ENCODE peak calls at places on chromosomes 2 and 18, in nine cellular contexts. A is tibial artery; D is activated T-helper 1 cell treated with Interleukin-2 at 50 U/mL for 16 hours; C is effector CD8-positive, alpha-beta T cell; U is Ammon's horn; L is NCI-H460; X is NCI-H345; E is posterior cingulate gyrus; W is endothelial cell. H is an unnamed sample.

GRCh38 chr2:108351889-108352288 is 25.9 kb upstream of the SULT1C4 start:
- DNase-seq in C (no peak), D (no peak), E (no peak), X (no peak), U (no peak), W (no peak), L (no peak), A (no peak), H (no peak)

GRCh38 chr2:147026664-147027278 is 818.1 kb upstream of the ACVR2A start:
- DNase-seq in U (no peak), W (no peak), E (no peak), X (no peak), A (no peak), D (no peak), L (no peak), C (no peak), H (no peak)

GRCh38 chr2:152466925-152467676 is 132.1 kb downstream of the FMNL2 start:
- DNase-seq in D (no peak), X (no peak), L (no peak), W (no peak), U (peak; percentile 70), E (no peak), A (no peak), C (no peak), H (no peak)

GRCh38 chr2:151251012-151251411 is 10.7 kb downstream of the RBM43 start:
- DNase-seq in U (no peak), E (no peak), A (no peak), X (no peak), D (no peak), W (no peak), C (no peak), L (no peak), H (no peak)

GRCh38 chr2:100948965-100949364 is 53.1 kb upstream of the RPL31 start:
- DNase-seq in E (no peak), U (no peak), A (no peak), C (no peak), X (no peak), L (no peak), W (no peak), D (no peak), H (no peak)

GRCh38 chr2:98828369-98828744 is 97.4 kb upstream of the MGAT4A start:
- DNase-seq in D (no peak), E (no peak), C (no peak), A (no peak), L (no peak), U (no peak), W (no peak), X (no peak), H (no peak)

GRCh38 chr2:160043265-160043664 is 19.1 kb downstream of the PLA2R1 start:
- DNase-seq in W (no peak), E (no peak), C (no peak), L (no peak), X (no peak), U (no peak), A (no peak), D (no peak), H (no peak)

GRCh38 chr2:32715391-32715841 is 87.6 kb downstream of the TTC27 start:
- DNase-seq in C (no peak), A (no peak), W (no peak), E (no peak), D (no peak), U (peak; percentile 14), X (no peak), L (no peak), H (no peak)

GRCh38 chr2:217616936-217617335 is 385.9 kb downstream of the TNS1 start:
- DNase-seq in D (no peak), U (no peak), C (no peak), A (no peak), L (no peak), E (no peak), X (no peak), W (no peak), H (no peak)

GRCh38 chr2:106886916-106887758 is 1.2 kb upstream of the ST6GAL2 start:
- DNase-seq in W (peak; percentile 53), C (no peak), A (peak; percentile 78), E (peak; percentile 44), U (peak; percentile 53), X (peak; percentile 82), D (no peak), L (no peak), H (peak; percentile 35)

GRCh38 chr2:28661589-28662001 is 90.0 kb upstream of the PPP1CB start:
- DNase-seq in C (no peak), U (peak; percentile 27), E (no peak), W (no peak), X (no peak), L (no peak), A (peak; percentile 93), D (no peak), H (peak; percentile 13)

GRCh38 chr2:28958689-28959088 is 22.4 kb upstream of the TOGARAM2 start:
- DNase-seq in D (no peak), W (peak; percentile 56), A (no peak), L (peak; percentile 77), C (no peak), X (peak; percentile 89), U (peak; percentile 84), E (peak; percentile 80), H (peak; percentile 78)

GRCh38 chr2:38750793-38751042 is 443 bp downstream of the SRSF7 start:
- DNase-seq in C (peak; percentile 63), X (peak; percentile 69), U (no peak), E (peak; percentile 55), L (peak; percentile 50), D (peak; percentile 61), A (peak; percentile 84), W (peak; percentile 62), H (no peak)

GRCh38 chr2:98835831-98836385 is 100.1 kb downstream of the CRACDL start:
- DNase-seq in A (no peak), D (peak; percentile 33), U (no peak), L (no peak), X (no peak), W (no peak), E (no peak), C (peak; percentile 14), H (peak; percentile 55)

GRCh38 chr2:102841107-102841840 is 79.4 kb downstream of the TMEM182 start:
- DNase-seq in E (peak; percentile 49), W (peak; percentile 77), U (peak; percentile 77), D (no peak), X (peak; percentile 35), L (peak; percentile 52), A (no peak), C (no peak), H (peak; percentile 66)

GRCh38 chr2:196330645-196331044 is 159.3 kb upstream of the STK17B start:
- DNase-seq in L (no peak), D (no peak), W (no peak), A (no peak), C (no peak), E (no peak), U (no peak), X (peak; percentile 45), H (no peak)

GRCh38 chr2:218745160-218745558 is 34.5 kb downstream of the TTLL4 start:
- DNase-seq in W (no peak), L (peak; percentile 39), E (no peak), X (no peak), D (no peak), C (no peak), A (no peak), U (peak; percentile 43), H (no peak)

GRCh38 chr18:56351911-56352502 is 286.4 kb downstream of the TXNL1 start:
- DNase-seq in L (no peak), W (no peak), D (no peak), A (no peak), U (no peak), X (no peak), E (no peak), C (no peak), H (no peak)

GRCh38 chr2:211216221-211216620 is 659.8 kb downstream of the CPS1 start:
- DNase-seq in A (no peak), X (no peak), L (peak; percentile 7), E (no peak), C (no peak), W (no peak), U (no peak), D (no peak), H (no peak)

GRCh38 chr2:20322527-20323300 is 27.9 kb downstream of the PUM2 start:
- DNase-seq in A (no peak), U (no peak), L (no peak), D (no peak), W (no peak), X (no peak), C (no peak), E (no peak), H (no peak)

GRCh38 chr18:50695431-50696176 is 124.2 kb downstream of the MRO start:
- DNase-seq in E (no peak), W (no peak), D (no peak), A (no peak), X (no peak), L (no peak), U (no peak), C (no peak), H (peak; percentile 44)

GRCh38 chr2:234308814-234309195 is 188.1 kb downstream of the ARL4C start:
- DNase-seq in L (no peak), D (peak; percentile 44), U (peak; percentile 55), A (no peak), W (no peak), X (no peak), E (no peak), C (peak; percentile 2), H (peak; percentile 8)

GRCh38 chr2:178449700-178450573 is 1.0 kb downstream of the PRKRA start:
- DNase-seq in X (no peak), U (peak; percentile 16), D (no peak), C (no peak), A (no peak), W (no peak), L (no peak), E (no peak), H (peak; percentile 14)

GRCh38 chr2:85445316-85446295 is 27.1 kb downstream of the SH2D6 start:
- DNase-seq in W (no peak), U (peak; percentile 44), L (peak; percentile 67), C (no peak), E (no peak), A (peak; percentile 80), X (peak; percentile 21), D (no peak), H (peak; percentile 29)

GRCh38 chr2:48247171-48247570 is 282.8 kb upstream of the STON1 start:
- DNase-seq in D (no peak), L (no peak), W (no peak), U (no peak), C (no peak), X (no peak), A (no peak), E (no peak), H (no peak)

GRCh38 chr2:168935810-168936581 is 34.9 kb downstream of the G6PC2 start:
- DNase-seq in X (no peak), L (no peak), U (no peak), A (no peak), D (no peak), E (no peak), C (no peak), W (peak; percentile 24), H (no peak)

GRCh38 chr18:78525364-78526111 is 454.1 kb upstream of the SALL3 start:
- DNase-seq in L (no peak), X (no peak), U (no peak), D (no peak), A (no peak), E (no peak), C (no peak), W (no peak), H (no peak)

H was measured in putamen.